ENCODE peak calls at places on chromosomes 13 and 19, in seven cellular contexts. J, O, N, G, K, F and I are unnamed samples.

GRCh38 chr13:53631511-53631910 is 602.9 kb downstream of the OLFM4 start:
- DNase-seq in J (peak; percentile 34), O (no peak), N (no peak), G (no peak), K (peak; percentile 21), F (no peak), I (no peak)

GRCh38 chr19:34131100-34131499 is 41.2 kb upstream of the LSM14A start:
- DNase-seq in J (no peak), O (no peak), N (peak; percentile 8), G (peak; percentile 55), K (no peak), F (no peak), I (peak; percentile 10)

GRCh38 chr13:48108106-48108505 is 13.2 kb upstream of the MED4 start:
- DNase-seq in J (no peak), O (no peak), N (no peak), G (no peak), K (no peak), F (no peak), I (no peak)

GRCh38 chr13:75329723-75330122 is 152.2 kb downstream of the TBC1D4 start:
- DNase-seq in J (no peak), O (no peak), N (no peak), G (peak; percentile 95), K (no peak), F (no peak), I (no peak)

GRCh38 chr19:47696635-47697034 is 16.6 kb upstream of the EHD2 start:
- DNase-seq in J (no peak), O (no peak), N (no peak), G (no peak), K (no peak), F (no peak), I (no peak)

GRCh38 chr19:35828694-35829301 is 16.2 kb upstream of the PRODH2 start:
- DNase-seq in J (peak; percentile 82), O (peak; percentile 86), N (peak; percentile 67), G (peak; percentile 91), K (peak; percentile 77), F (no peak), I (peak; percentile 60)

GRCh38 chr13:95588721-95589120 is 36.2 kb downstream of the CLDN10 start:
- DNase-seq in J (no peak), O (no peak), N (peak; percentile 60), G (no peak), K (no peak), F (no peak), I (no peak)

GRCh38 chr19:43467730-43468129 is 2.3 kb upstream of the LYPD3 start:
- DNase-seq in J (no peak), O (no peak), N (peak; percentile 70), G (no peak), K (no peak), F (no peak), I (peak; percentile 62)

GRCh38 chr13:110266983-110267382 is 40.0 kb downstream of the COL4A1 start:
- DNase-seq in J (peak; percentile 69), O (peak; percentile 58), N (no peak), G (peak; percentile 65), K (peak; percentile 64), F (no peak), I (no peak)

GRCh38 chr13:36428083-36428482 is 4.2 kb upstream of the CCNA1 start:
- DNase-seq in J (no peak), O (no peak), N (no peak), G (peak; percentile 86), K (no peak), F (no peak), I (no peak)

GRCh38 chr19:8113017-8113416 is 36.4 kb downstream of the FBN3 start:
- DNase-seq in J (no peak), O (no peak), N (no peak), G (peak; percentile 98), K (peak; percentile 56), F (no peak), I (no peak)

GRCh38 chr13:46160474-46161066 is 21.4 kb downstream of the LCP1 start:
- DNase-seq in J (no peak), O (peak; percentile 49), N (peak; percentile 54), G (peak; percentile 81), K (peak; percentile 81), F (no peak), I (peak; percentile 64)

DNA sequence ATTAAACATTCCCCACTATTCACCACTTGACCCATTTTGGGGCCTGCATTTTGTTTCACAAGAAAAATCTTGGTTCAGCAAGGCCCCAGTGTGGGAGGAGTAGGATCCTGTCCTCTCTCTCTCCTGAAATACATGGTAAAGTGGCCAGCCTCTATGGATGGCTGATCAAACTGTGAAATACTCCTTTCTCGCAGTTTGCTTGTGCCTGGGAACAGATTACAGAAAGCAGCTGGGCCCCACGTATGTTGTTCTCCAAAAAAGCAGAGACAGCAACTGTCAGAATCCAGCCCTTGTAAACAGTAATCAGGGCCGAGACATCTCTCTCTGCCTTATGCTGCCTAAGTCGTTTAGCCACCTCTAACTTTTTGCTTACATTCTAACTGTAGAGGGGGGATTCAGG is 61.0 kb upstream of the RAP2A start:
- DNase-seq in J (no peak), O (no peak), N (no peak), G (no peak), K (no peak), F (no peak), I (no peak)
- H3K18ac ChIP-seq in J (no peak overlapping the region), O (no peak overlapping the region), N (no peak overlapping the region), G (no peak overlapping the region), K (no peak overlapping the region), F (no peak overlapping the region), I (peak overlapping the region; percentile 12)

DNA sequence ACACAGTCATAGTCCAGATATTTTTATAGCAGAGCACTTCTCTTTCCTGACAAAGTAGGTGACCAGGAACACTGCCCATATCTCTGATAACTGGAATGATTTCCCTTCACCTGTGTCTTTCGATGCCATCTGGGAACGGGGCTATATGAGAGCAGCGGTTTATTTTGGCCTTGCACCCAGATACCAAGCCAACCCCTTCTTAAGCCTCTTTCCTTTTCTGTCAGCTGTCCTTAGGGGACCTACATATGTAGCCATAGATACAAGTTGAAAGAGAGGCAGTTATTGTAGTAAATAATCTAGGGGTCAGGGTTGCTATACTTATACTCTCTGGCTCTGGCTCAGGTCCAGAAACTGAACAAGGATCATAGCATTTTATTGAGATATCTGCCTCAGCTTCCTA is 128.8 kb downstream of the NHLRC3 start:
- DNase-seq in J (no peak), O (no peak), N (no peak), G (no peak), K (no peak), F (no peak), I (no peak)
- H3K18ac ChIP-seq in J (no peak overlapping the region), O (no peak overlapping the region), N (no peak overlapping the region), G (no peak overlapping the region), K (no peak overlapping the region), F (no peak overlapping the region), I (no peak overlapping the region)

GRCh38 chr13:60619461-60619860 is 222.4 kb downstream of the TDRD3 start:
- DNase-seq in J (no peak), O (no peak), N (no peak), G (no peak), K (no peak), F (no peak), I (no peak)

GRCh38 chr13:60623131-60623530 is 226.1 kb downstream of the TDRD3 start:
- DNase-seq in J (no peak), O (no peak), N (no peak), G (peak; percentile 6), K (no peak), F (no peak), I (no peak)

GRCh38 chr13:60617863-60618733 is 221.1 kb downstream of the TDRD3 start:
- DNase-seq in J (peak; percentile 69), O (no peak), N (peak; percentile 36), G (no peak), K (peak; percentile 80), F (peak; percentile 31), I (peak; percentile 13)

DNA sequence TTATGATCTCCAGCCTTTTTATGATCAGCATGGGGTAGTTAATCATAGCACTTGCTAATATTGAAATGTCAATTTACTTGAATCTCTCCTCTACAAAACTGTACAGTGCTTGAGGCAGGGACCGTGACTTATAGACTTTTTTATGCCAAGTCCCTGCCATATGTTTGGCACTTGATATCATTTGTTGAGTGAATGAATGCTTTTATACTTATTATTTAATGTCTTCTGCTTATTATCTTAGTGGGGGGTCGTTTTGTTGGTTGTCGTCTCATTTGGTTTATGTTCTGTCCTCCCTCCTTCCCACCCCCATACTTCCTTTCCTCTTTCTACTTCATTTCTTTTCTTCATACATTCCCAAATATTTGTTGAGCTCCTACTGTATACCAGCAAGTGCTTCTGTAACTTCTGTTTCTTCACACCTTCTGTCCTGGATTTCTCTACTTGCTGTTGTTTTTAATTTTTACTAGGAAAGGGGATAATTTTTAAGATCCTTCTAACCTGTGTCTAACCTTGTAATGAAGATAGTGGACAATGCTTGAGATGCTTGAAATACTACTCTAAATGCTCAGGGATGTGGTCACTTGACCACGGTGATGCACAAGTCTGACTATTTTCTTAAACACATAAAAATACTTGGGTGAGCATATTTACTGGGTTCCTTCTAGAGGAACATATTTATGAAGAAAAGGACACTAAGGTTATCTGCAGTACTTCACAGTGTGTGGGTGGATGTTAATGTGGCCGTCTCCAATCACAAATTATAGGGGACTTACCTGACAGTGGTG is 223.8 kb downstream of the TDRD3 start:
- DNase-seq in J (no peak), O (no peak), N (no peak), G (peak; percentile 16), K (no peak), F (no peak), I (no peak)
- H3K18ac ChIP-seq in J (no peak overlapping the region), O (no peak overlapping the region), N (no peak overlapping the region), G (no peak overlapping the region), K (no peak overlapping the region), F (no peak overlapping the region), I (no peak overlapping the region)

DNA sequence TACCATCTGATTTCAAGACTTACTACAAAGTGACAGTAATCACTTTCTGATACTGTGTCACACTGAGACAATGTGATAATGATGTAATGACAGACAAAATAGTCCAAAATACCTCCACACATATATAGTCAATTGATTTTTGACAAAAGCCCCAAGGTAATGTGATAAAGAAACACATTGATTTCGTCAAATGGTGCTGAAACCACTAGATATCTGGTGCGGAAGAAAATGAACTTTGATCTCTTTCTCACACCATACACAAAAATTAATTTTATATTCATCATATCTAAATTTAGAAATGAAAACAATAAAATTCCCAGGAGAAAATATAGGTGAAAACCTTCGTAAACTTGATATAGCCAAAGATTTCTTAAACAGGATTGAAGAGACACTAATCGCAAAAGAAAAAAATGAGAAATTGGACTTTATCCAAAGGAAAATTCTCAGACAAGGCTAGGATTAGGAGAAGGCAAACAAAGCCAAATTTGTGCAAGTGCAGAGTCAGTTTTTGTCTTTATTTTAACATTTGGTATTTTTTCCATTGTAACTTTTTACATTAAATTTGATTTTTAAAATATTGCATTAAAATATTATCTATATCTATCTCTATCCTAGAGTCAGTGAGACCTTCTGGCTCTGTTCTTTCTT is 739.9 kb downstream of the DIAPH3 start:
- DNase-seq in J (no peak), O (no peak), N (no peak), G (no peak), K (no peak), F (no peak), I (no peak)
- H3K18ac ChIP-seq in J (no peak overlapping the region), O (no peak overlapping the region), N (peak overlapping the region; percentile 95), G (no peak overlapping the region), K (no peak overlapping the region), F (no peak overlapping the region), I (no peak overlapping the region)

DNA sequence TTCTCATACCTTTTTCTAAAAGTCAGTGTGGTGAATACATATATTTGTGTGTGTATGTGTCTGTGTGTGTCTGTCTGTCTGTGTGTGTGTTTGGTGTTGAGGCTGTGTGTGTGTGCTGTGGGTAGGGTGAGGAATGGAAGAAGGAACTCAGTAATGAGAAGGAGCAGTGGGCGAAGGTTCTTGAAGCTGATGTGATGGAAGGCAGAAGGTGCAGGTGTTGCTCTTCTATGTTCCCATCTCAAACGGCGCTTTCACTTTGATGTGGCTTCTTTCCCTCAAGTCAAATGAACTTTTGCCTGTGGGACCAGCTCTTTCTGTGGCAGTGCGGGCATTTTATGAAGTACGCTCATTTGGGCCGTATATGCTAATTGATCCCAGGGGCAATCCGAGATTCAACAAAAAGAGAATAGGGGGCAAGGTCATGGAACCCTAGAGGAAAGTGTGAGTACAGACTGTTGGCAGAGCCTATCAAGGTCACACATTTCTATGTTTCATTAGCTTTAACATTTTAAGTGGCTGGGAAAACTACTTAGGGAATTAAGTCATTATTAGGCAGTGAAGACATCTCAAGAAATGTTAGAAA is 15.2 kb downstream of the BIVM start:
- DNase-seq in J (no peak), O (no peak), N (no peak), G (no peak), K (no peak), F (no peak), I (no peak)
- H3K18ac ChIP-seq in J (no peak overlapping the region), O (no peak overlapping the region), N (no peak overlapping the region), G (no peak overlapping the region), K (no peak overlapping the region), F (no peak overlapping the region), I (no peak overlapping the region)